ENCODE peak calls at places on chromosomes 11 and 22, in five cellular contexts. R is WTC11, J is A549, P is K562, Y is HepG2. D is an unnamed sample.

GRCh38 chr22:39234867-39235687 is 9.7 kb downstream of the PDGFB start:
- DNase-seq in R (no peak), J (no peak), P (no peak), Y (no peak), D (no peak)

GRCh38 chr11:66264893-66265292 is 3.5 kb upstream of the RAB1B start:
- DNase-seq in R (peak), J (peak), P (peak), Y (no peak), D (no peak)

GRCh38 chr22:39414377-39414776 is 14.8 kb downstream of the TAB1 start:
- DNase-seq in R (no peak), J (no peak), P (no peak), Y (no peak), D (no peak)

GRCh38 chr11:93577291-93577690 is 34.1 kb upstream of the SMCO4 start:
- DNase-seq in R (no peak), J (no peak), P (no peak), Y (no peak), D (no peak)

GRCh38 chr22:37474447-37475090 is 11.6 kb downstream of the MFNG start:
- DNase-seq in R (no peak), J (no peak), P (no peak), Y (no peak), D (no peak)

GRCh38 chr11:83157755-83158473 is 983 bp downstream of the PCF11 start:
- DNase-seq in R (peak), J (peak), P (peak), Y (peak), D (no peak)

GRCh38 chr11:90124371-90124770 is 10.1 kb upstream of the NAALAD2 start:
- DNase-seq in R (no peak), J (no peak), P (no peak), Y (no peak), D (no peak)

GRCh38 chr11:44673691-44674090 is 53.1 kb upstream of the TSPAN18 start:
- DNase-seq in R (no peak), J (no peak), P (no peak), Y (no peak), D (no peak)

GRCh38 chr11:71444811-71445210 is 3.4 kb downstream of the DHCR7 start:
- DNase-seq in R (no peak), J (no peak), P (no peak), Y (no peak), D (no peak)

GRCh38 chr11:78643676-78644056 is 69.0 kb upstream of the NARS2 start:
- DNase-seq in R (no peak), J (no peak), P (no peak), Y (no peak), D (no peak)

DNA sequence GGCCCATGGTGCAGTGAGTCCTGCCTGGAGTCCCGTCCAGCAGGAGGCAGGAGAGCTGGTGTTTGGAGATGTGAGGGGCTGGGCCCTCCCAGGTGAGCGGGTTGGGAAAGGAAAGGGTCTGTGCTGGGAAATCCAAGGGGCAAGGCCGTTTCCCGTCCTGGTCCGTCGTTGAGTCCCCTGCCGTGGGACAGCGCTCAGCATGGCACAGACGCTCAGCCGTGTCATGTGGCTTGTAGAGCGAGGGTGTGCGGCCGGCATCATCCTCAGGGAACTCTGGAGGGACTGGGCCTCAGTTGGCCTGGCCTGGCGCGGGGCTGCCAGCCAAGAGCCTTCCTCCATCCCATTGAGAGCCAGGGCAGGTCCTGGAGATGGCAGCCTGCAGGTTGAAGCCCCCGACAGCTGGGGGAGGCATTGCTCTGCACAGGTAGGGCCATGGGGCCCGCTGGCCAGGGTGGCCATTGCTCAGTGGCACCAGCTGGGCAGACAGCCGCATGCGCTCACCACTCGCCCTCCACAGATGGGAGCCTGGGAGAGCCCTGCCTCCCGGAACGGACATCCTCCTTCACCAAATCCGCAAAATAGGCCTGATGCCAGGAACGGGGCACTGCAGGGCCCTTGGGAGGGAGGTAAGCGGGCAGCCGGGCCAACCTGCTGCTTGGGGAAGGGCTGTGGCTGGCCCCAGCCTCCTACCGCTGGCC is 28.7 kb downstream of the KCNQ1 start:
- DNase-seq in R (no peak), J (no peak), P (peak), Y (no peak), D (no peak)
- TF ChIP-seq ESRRA in R (no peak), J (no peak), P (no peak), Y (no peak), D (no peak)

GRCh38 chr11:113176971-113177370 is 137.4 kb upstream of the TTC12 start:
- DNase-seq in R (no peak), J (no peak), P (no peak), Y (no peak), D (no peak)

GRCh38 chr11:113174862-113175261 is 139.5 kb upstream of the TTC12 start:
- DNase-seq in R (no peak), J (no peak), P (no peak), Y (no peak), D (no peak)

GRCh38 chr11:113177596-113178115 is 136.7 kb upstream of the TTC12 start:
- DNase-seq in R (no peak), J (no peak), P (no peak), Y (no peak), D (no peak)

GRCh38 chr11:113178671-113179070 is 135.7 kb upstream of the TTC12 start:
- DNase-seq in R (no peak), J (no peak), P (no peak), Y (no peak), D (no peak)

DNA sequence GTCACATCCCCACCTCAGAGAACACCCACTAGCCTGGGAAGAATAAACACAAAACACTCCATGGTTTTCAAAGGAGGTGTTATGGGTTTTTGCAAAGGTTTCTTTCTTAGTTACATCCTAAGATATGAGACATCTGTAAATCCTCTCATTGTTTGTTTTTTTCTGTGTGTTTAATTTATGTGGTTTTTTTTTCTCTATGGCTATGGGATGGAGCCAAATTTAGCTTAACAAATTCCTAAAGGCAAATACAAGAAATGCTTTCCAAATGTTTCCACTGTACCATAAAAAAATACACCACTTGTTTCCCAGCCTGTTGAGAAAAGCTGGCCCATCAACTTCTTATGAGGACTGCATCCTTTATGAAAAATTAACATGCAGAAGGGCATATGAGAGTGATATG is 137.8 kb upstream of the TTC12 start:
- DNase-seq in R (no peak), J (no peak), P (no peak), Y (no peak), D (no peak)
- TF ChIP-seq ESRRA in R (no peak), J (no peak), P (no peak), Y (no peak), D (no peak)

GRCh38 chr11:85665756-85666155 is 827 bp upstream of the CREBZF start:
- DNase-seq in R (no peak), J (no peak), P (no peak), Y (no peak), D (no peak)

GRCh38 chr11:85661972-85662664 is 2.8 kb downstream of the CREBZF start:
- DNase-seq in R (no peak), J (no peak), P (no peak), Y (no peak), D (no peak)

GRCh38 chr11:85664561-85665481 is at the start of gene CREBZF:
- DNase-seq in R (peak), J (peak), P (peak), Y (peak), D (peak)

GRCh38 chr11:85663080-85663729 is 1.7 kb downstream of the CREBZF start:
- DNase-seq in R (no peak), J (no peak), P (no peak), Y (no peak), D (no peak)

DNA sequence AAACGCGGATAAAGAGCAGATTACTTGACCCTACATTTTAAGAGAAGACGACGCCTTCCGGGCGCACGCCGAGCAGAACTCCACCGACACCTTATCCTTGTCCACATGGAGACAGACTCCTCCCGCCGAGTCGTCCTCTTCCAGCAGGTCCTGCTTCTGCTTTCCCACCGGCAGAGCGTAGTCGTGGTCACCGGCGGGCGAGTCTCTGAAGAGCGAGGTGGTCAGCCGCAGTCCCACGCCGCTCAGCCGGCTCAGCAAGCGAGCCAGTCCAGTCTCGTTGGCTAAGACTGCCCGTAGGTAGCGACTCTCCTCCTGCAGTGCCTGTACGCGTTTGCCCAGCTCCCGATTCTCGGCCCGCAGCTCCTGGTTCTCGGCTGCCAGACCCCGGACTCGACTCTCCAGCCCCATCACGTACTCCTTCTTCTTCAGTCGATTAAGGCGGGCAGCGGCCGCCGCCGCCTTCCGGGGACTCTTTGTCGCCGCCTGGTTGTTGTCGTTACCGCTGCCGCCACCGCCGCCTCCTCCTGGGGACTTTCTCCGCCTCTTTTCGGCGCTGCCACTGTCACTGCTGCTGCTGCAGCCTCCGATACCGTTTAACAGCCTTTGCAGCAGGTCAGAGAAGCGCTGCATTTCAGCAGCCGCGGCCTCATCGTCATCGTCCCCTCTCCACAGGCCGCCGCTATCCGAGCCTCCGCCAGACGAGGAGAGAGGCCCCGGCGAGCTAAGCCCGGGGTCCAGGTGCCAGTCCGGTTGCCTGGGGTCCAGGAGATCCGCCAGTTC is 958 bp downstream of the CREBZF start:
- DNase-seq in R (peak), J (peak), P (peak), Y (peak), D (no peak)
- TF ChIP-seq ESRRA in R (no peak), J (no peak), P (no peak), Y (no peak), D (no peak)

GRCh38 chr22:31122196-31122531 is 602 bp upstream of the INPP5J start:
- DNase-seq in R (no peak), J (no peak), P (no peak), Y (no peak), D (no peak)

GRCh38 chr22:31123292-31123602 is 481 bp downstream of the INPP5J start:
- DNase-seq in R (no peak), J (no peak), P (no peak), Y (no peak), D (no peak)

GRCh38 chr22:31121403-31121802 is 1.4 kb upstream of the INPP5J start:
- DNase-seq in R (no peak), J (no peak), P (no peak), Y (no peak), D (no peak)

GRCh38 chr22:31124290-31124689 is 1.5 kb downstream of the INPP5J start:
- DNase-seq in R (no peak), J (no peak), P (no peak), Y (no peak), D (no peak)

DNA sequence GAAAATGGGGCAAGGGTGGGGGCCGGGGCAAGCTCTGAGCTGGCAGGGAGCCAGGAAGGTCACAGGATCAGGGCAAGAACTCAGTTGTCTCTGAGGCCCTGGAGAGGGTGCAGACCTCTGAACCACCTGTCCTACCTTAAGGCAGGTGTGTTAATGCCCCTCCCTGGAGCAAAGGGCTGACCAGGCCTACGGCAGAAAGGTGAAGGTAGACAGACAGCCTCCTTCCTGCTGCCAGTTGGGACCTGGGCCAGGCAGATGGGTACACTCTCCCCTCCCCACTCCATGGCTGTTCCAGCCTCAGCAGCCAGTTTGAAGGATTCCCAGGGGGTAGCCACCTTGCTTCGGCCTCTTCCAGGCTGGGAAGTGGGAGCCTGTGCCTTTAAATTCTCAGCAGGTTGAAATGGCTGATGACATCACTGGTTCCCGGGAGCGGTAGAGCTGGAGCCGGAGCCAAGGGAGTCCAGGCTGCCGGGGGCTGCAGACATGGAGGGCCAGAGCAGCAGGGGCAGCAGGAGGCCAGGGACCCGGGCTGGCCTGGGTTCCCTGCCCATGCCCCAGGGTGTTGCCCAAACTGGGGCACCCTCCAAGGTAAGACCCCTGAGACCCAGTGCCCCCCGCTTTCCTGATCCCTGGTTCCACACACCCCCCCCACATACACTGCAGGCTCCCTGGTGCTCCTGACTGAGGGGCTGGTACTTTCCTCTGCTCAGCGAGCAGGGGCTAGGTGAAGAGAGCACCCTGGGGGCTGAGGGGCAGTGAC is at the start of gene INPP5J:
- DNase-seq in R (peak), J (peak), P (no peak), Y (peak), D (no peak)
- TF ChIP-seq ESRRA in R (no peak), J (no peak), P (no peak), Y (no peak), D (no peak)